ENCODE peak calls at places on chromosomes 11 and 22, in six cellular contexts. Z, J, A, M, W and K are unnamed samples.

GRCh38 chr11:119175493-119176077 is 7.1 kb downstream of the NLRX1 start:
- DNase-seq in Z (no peak), W (no peak), J (peak), M (peak), A (no peak), K (no peak)

GRCh38 chr11:122139595-122139866 is 23.5 kb upstream of the BLID start:
- DNase-seq in Z (peak), W (no peak), J (no peak), M (no peak), A (no peak), K (no peak)

GRCh38 chr11:45379162-45379863 is 93.2 kb upstream of the SYT13 start:
- DNase-seq in J (no peak), W (no peak), Z (no peak), A (no peak), M (no peak), K (no peak)

GRCh38 chr22:38262051-38262795 is 10.6 kb downstream of the TMEM184B start:
- DNase-seq in M (peak), Z (no peak), W (peak), J (peak), A (no peak), K (peak)

GRCh38 chr11:20671856-20672546 is 2.6 kb downstream of the NELL1 start:
- DNase-seq in W (peak), Z (peak), M (peak), A (peak), J (no peak), K (no peak)

GRCh38 chr11:10303558-10304363 is 1.1 kb upstream of the ADM start:
- DNase-seq in M (peak), W (peak), Z (peak), J (peak), A (no peak), K (peak)

GRCh38 chr11:26583550-26583949 is 11.5 kb upstream of the MUC15 start:
- DNase-seq in Z (peak), J (no peak), A (no peak), M (no peak), W (no peak), K (no peak)

GRCh38 chr11:126637800-126638175 is 282.3 kb downstream of the ST3GAL4 start:
- DNase-seq in W (no peak), A (no peak), M (no peak), J (no peak), Z (no peak), K (no peak)

GRCh38 chr11:120563698-120564572 is 52.4 kb downstream of the GRIK4 start:
- DNase-seq in J (no peak), Z (no peak), M (no peak), A (no peak), W (peak), K (no peak)

GRCh38 chr22:19795617-19796008 is 35.0 kb downstream of the TBX1 start:
- DNase-seq in M (no peak), J (no peak), A (no peak), Z (no peak), W (no peak), K (no peak)

GRCh38 chr11:93536346-93536871 is 6.8 kb downstream of the SMCO4 start:
- DNase-seq in W (no peak), A (no peak), Z (no peak), J (no peak), M (no peak), K (no peak)

GRCh38 chr11:91366816-91367215 is 857.8 kb upstream of the FAT3 start:
- DNase-seq in W (no peak), A (no peak), M (no peak), Z (no peak), J (no peak), K (no peak)

GRCh38 chr11:39220501-39221230 is 2238.8 kb downstream of the LRRC4C start:
- DNase-seq in M (no peak), J (no peak), A (no peak), W (no peak), Z (no peak), K (no peak)

GRCh38 chr11:44120169-44120568 is 24.7 kb downstream of the EXT2 start:
- DNase-seq in Z (peak), W (peak), A (no peak), M (peak), J (no peak), K (no peak)

GRCh38 chr11:31799794-31800397 is 11.2 kb downstream of the PAX6 start:
- DNase-seq in J (no peak), Z (no peak), A (no peak), W (peak), M (peak), K (no peak)

GRCh38 chr11:31987118-31988005 is 103.5 kb upstream of the RCN1 start:
- DNase-seq in W (peak), Z (no peak), J (no peak), M (peak), A (no peak), K (no peak)

GRCh38 chr11:68441466-68442230 is 18.9 kb upstream of the PPP6R3 start:
- DNase-seq in M (peak), W (no peak), A (no peak), Z (no peak), J (no peak), K (no peak)

GRCh38 chr11:12502041-12502440 is 124.7 kb downstream of the PARVA start:
- DNase-seq in Z (no peak), J (no peak), M (no peak), W (no peak), A (no peak), K (no peak)

GRCh38 chr11:12494699-12495098 is 117.3 kb downstream of the PARVA start:
- DNase-seq in M (no peak), A (no peak), W (no peak), J (no peak), Z (no peak), K (no peak)

GRCh38 chr11:12497431-12497830 is 120.1 kb downstream of the PARVA start:
- DNase-seq in J (no peak), Z (no peak), A (no peak), M (no peak), W (no peak), K (no peak)

GRCh38 chr11:12499071-12499470 is 121.7 kb downstream of the PARVA start:
- DNase-seq in J (no peak), M (no peak), Z (no peak), A (no peak), W (no peak), K (no peak)

DNA sequence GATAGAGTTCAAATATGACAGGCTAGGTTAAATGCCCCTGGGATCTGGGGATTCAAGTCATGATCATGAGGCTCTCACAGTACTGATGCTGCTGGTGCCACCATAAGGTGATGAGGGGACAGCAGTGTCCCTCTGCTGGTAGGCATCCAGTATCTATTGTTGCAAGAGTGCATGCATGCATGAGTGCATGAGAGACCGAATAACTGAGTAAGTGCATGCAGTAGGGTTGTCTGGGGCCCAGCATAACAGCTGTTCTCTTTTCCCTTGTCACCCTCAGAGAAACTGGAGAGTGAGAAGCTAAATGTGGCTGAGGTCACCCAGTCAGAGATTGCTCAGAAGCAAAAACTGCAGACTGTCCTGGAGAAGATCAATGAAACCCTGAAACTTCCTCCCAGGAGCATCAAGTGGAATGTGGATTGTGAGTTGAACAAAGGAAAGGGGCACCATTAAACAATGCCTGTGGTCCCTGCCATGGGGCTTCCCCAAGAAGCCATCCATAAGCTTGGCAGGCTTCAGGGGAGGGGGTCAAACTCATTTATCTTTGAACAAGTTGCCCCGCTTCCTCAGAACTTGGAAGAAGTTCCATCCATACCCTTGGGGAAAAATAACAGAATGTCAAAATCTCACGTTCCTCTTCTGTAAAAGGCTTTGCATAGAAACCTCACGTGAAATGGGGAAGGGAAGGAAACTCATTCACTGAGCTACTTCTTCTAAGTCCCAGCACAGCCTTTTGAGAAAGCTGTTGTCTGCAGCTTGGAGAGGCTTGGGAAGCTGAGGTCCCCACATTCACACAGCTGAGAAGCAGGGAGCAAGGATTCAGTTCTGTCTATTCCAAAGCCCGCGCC is 119.0 kb downstream of the PARVA start:
- DNase-seq in Z (peak), A (peak), W (peak), J (no peak), M (no peak), K (no peak)
- TF ChIP-seq REST in Z (no peak), A (no peak), W (no peak), J (no peak), M (no peak), K (no peak)

GRCh38 chr22:48959496-48959895 is 868.2 kb downstream of the BRD1 start:
- DNase-seq in J (no peak), A (no peak), Z (no peak), W (no peak), M (no peak), K (no peak)
- TF ChIP-seq REST in J (no peak), A (no peak), Z (no peak), W (no peak), M (no peak), K (no peak)

DNA sequence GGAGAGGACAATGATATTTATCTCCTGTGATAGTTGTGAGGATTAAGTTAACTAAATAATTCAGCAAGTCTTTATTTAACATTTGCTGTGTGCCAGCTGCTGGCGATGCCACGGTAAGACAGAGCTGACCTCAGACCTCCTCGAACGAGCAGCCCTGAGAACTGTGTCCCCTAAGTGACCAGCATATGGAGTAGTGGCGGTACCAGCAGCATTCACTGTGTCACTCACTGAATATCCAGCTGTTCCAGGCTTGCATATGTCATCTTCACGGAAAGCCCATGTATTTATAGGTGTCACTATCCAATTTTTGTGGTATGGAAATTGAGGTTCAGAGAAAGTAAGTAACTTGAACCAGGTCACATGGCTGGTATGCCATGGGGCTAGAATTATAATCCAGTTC is 49.6 kb upstream of the MYO18B start:
- DNase-seq in A (no peak), J (no peak), M (no peak), W (no peak), Z (no peak), K (no peak)
- TF ChIP-seq REST in A (no peak), J (no peak), M (no peak), W (no peak), Z (no peak), K (no peak)

DNA sequence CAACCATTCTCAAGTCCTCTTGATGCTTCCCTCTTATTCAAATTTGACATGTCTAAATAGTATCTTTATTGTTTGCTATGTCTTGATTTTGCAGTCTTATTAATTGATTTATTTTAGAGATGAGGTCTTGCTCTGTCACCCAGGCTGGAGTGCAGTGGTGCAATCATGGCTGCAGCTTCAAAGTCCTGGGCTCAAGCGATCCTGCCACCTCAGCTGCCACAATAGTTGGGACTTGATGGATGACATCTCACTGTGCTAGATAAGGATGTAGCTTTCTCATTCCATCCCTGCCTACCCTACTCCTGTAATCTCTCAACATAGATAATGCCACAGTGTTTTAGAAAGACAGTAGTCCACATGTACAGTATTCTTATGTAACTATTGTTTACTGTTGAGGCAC is 7.5 kb upstream of the SPTY2D1 start:
- DNase-seq in W (no peak), A (no peak), Z (no peak), M (no peak), J (no peak), K (no peak)
- TF ChIP-seq REST in W (no peak), A (no peak), Z (no peak), M (no peak), J (no peak), K (no peak)

GRCh38 chr11:117946196-117946841 is 17.1 kb upstream of the TMPRSS13 start:
- DNase-seq in Z (no peak), A (no peak), W (no peak), J (no peak), M (no peak), K (no peak)
- TF ChIP-seq REST in Z (no peak), A (no peak), W (no peak), J (no peak), M (no peak), K (no peak)

GRCh38 chr22:29275819-29276565 is 7.9 kb downstream of the EWSR1 start:
- DNase-seq in J (no peak), A (no peak), M (no peak), Z (no peak), W (no peak), K (no peak)
- TF ChIP-seq REST in J (no peak), A (no peak), M (no peak), Z (no peak), W (no peak), K (no peak)

GRCh38 chr11:132289590-132290256 is 919.3 kb downstream of the NTM start:
- DNase-seq in Z (no peak), J (no peak), M (no peak), A (no peak), W (no peak), K (no peak)
- TF ChIP-seq REST in Z (no peak), J (no peak), M (no peak), A (no peak), W (no peak), K (no peak)

GRCh38 chr11:1198766-1199688 is 23.8 kb upstream of the MUC5B start:
- DNase-seq in M (peak), A (no peak), W (no peak), J (peak), Z (no peak), K (peak)
- TF ChIP-seq REST in M (no peak), A (no peak), W (no peak), J (no peak), Z (no peak), K (no peak)